ENCODE peak calls at places on chromosomes 6 and 20, in five cellular contexts. Q is transverse colon, A is uterus, G is heart left ventricle, Z is stomach. B is an unnamed sample. For H3K4me1, the result is how much of the 10 kb centered on the place peaks cover.

GRCh38 chr20:10313701-10314100 is 95.1 kb downstream of the SNAP25 start:
- DNase-seq in Q (no peak), Z (no peak), G (no peak), A (no peak), B (no peak)

GRCh38 chr6:121544691-121545090 is 109.2 kb downstream of the GJA1 start:
- DNase-seq in G (no peak), Q (no peak), A (no peak), Z (no peak), B (no peak)

GRCh38 chr6:166165558-166166313 is 1.9 kb downstream of the TBXT start:
- DNase-seq in Q (no peak), G (no peak), A (no peak), Z (no peak), B (no peak)

GRCh38 chr20:17610566-17611289 is 40.9 kb downstream of the DSTN start:
- DNase-seq in G (peak), A (no peak), Z (peak), Q (peak), B (no peak)

GRCh38 chr6:131658287-131658686 is 21.2 kb downstream of the ENPP3 start:
- DNase-seq in Z (no peak), A (no peak), G (no peak), Q (no peak), B (no peak)

GRCh38 chr6:43917878-43918382 is 147.9 kb downstream of the VEGFA start:
- DNase-seq in A (no peak), G (no peak), Q (no peak), Z (no peak), B (no peak)

GRCh38 chr6:155985660-155986138 is 530.1 kb upstream of the NOX3 start:
- DNase-seq in Q (no peak), G (no peak), Z (no peak), A (no peak), B (no peak)

GRCh38 chr6:15254074-15254975 is 8.5 kb downstream of the JARID2 start:
- DNase-seq in Q (no peak), A (no peak), G (no peak), Z (peak), B (no peak)

GRCh38 chr6:79510707-79511106 is 26.5 kb downstream of the LCA5 start:
- DNase-seq in A (no peak), Z (no peak), G (no peak), Q (no peak), B (no peak)

GRCh38 chr6:161088676-161089328 is 97.2 kb downstream of the MAP3K4 start:
- DNase-seq in Q (no peak), Z (no peak), G (no peak), A (no peak), B (no peak)

GRCh38 chr6:18748314-18748713 is 361.2 kb downstream of the RNF144B start:
- DNase-seq in Z (no peak), Q (no peak), A (no peak), G (no peak), B (no peak)

DNA sequence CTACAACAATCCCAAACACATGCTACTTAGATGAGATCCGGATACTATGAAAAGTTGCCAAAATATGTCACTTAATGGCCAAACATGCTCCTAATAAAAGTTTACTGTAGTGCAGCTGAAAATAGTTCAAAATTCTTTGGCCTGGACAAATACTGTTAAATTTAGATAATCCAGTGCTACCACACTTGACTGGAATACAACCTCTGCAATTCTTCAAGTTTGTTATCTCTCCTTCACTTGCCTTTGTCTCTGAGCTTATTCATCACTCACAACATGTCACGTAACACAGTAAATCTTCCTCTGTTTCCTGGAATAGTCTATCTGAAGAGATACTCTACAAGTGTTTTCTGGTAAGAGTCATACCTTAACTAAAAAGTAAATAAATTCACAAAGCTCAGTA is 10.5 kb upstream of the PLN start:
- DNase-seq in A (no peak), G (no peak), Q (no peak), Z (no peak), B (no peak)
- H3K4me3 ChIP-seq in A (no peak), G (peak), Q (no peak), Z (no peak), B (no peak)

GRCh38 chr6:109453156-109453555 is 2.4 kb downstream of the MICAL1 start:
- DNase-seq in Z (no peak), A (no peak), G (no peak), Q (no peak), B (no peak)
- H3K4me1 ChIP-seq in Z (under half), A (under half), G (under half), Q (under half), B (under half)

GRCh38 chr6:28252507-28252975 is 472 bp upstream of the ZKSCAN4 start:
- DNase-seq in A (no peak), G (no peak), Z (no peak), Q (no peak), B (no peak)
- TF ChIP-seq POLR2A in A (no peak), G (no peak), Z (no peak), Q (no peak), B (no peak)

DNA sequence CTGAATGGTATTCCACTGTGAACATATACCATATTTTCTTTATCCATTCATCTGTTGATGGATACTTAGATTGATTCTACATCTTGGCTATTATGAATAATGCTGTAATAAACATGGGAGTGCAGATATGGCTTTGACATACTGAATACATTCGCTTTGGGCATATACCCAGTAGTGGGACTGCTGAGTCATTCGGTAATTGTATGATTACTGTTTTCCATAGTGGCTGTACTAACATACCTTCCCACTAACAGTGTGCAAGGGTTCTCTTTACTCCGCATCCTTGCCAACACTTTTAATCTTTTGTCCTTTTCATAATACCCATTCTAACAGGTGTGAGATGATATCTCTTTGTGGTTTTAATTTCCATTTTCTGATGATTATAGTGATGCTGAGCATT is 98.2 kb upstream of the ESR1 start:
- DNase-seq in Z (no peak), A (no peak), Q (no peak), G (no peak), B (no peak)
- H3K4me3 ChIP-seq in Z (no peak), A (no peak), Q (no peak), G (no peak), B (no peak)

GRCh38 chr20:59938696-59939051 is 1.4 kb downstream of the PPP1R3D start:
- DNase-seq in Q (peak), A (peak), G (no peak), Z (no peak), B (no peak)
- H3K4me1 ChIP-seq in Q (under half), A (under half), G (under half), Z (under half), B (under half)

DNA sequence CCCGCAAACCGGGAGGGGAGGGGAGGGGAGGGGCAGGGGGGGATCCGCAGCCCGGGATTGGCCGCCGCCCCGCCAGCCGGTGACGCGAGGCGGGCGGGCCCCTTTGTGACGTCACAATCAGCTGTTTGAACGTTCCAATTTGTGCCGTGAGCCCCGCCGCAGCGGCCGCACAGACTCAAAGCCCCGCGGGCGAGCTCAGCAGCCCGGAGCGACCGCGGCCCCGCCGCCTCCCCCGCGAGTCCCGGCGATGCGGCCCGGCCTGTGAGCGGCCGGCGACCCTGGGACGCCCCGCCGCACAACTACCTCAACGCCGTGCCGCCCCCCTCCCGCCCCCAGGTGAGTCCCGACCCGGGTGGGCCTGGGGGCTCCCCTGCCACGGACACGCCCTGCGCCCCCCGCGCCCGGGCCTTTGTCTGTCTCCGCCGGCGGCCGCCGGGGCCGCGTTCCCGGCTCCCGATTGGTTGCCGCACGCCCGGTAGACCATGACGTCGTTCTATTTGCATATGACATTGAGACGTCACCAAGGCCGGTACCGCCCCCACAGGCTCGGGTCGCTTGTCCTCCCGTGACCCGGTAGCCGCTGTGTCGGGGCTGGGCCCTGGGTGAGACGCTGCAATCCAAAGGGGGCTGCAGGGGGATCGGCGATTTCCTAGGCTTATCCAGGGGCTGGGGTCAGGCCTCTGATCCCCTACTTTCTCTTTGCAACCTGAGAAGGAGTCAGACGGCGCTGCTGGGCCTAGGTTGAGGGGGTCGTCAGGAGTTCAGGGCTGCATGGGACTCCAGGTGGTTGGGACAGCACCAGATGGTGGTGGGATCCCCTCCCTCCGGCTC is at the start of gene TP53INP2:
- DNase-seq in A (peak), Z (peak), G (peak), Q (peak), B (peak)
- TF ChIP-seq POLR2A in A (peak), Z (peak), G (peak), Q (peak), B (peak)

GRCh38 chr20:38170219-38170902 is 5.3 kb upstream of the TGM2 start:
- DNase-seq in A (no peak), G (no peak), Q (no peak), Z (no peak), B (no peak)

GRCh38 chr20:38172344-38172743 is 7.3 kb upstream of the TGM2 start:
- DNase-seq in G (no peak), Z (no peak), Q (no peak), A (no peak), B (no peak)

GRCh38 chr20:38169636-38170035 is 4.6 kb upstream of the TGM2 start:
- DNase-seq in Z (no peak), Q (no peak), A (no peak), G (no peak), B (no peak)

GRCh38 chr20:38170914-38171300 is 5.8 kb upstream of the TGM2 start:
- DNase-seq in A (no peak), Z (no peak), G (no peak), Q (no peak), B (no peak)

DNA sequence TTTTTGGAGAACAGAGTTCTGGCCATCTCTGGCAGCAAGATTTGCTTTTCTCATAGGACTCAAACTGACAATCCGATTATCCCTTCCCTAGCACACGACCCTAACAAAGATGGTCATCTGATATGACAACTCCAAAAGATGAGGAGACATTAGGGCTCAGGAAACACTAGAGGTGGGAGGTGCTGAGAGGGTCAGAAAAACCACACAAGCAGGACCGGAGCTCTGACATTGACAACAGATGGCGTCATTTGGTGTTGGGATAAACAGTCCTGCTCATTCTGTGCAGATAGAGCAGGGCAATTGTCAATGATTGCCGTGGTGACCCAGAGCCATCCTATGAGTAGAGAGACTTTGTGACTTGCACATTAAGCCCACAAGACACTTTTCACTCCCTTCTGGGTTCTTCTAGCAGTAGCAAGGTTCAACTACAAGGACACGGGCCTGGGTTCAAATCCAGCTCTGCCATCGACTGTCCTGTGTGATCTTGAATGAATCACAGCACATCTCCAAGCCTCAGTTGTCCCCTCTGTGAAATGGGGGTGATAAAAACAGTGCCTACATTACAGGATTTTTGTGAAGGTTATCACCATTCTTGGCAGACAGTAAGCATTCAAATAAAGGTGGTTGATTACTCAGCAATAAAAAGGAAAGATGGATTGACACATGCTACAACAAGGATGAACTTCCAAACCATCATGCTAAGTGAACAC is 6.4 kb upstream of the TGM2 start:
- DNase-seq in Z (no peak), Q (no peak), A (no peak), G (no peak), B (no peak)
- H3K4me3 ChIP-seq in Z (no peak), Q (no peak), A (no peak), G (no peak), B (no peak)

GRCh38 chr6:128406453-128406852 is 113.9 kb downstream of the PTPRK start:
- DNase-seq in Z (no peak), A (no peak), G (no peak), Q (no peak), B (no peak)

GRCh38 chr6:128409003-128409402 is 111.4 kb downstream of the PTPRK start:
- DNase-seq in A (no peak), G (no peak), Z (no peak), Q (no peak), B (no peak)

GRCh38 chr6:128413291-128413690 is 107.1 kb downstream of the PTPRK start:
- DNase-seq in Q (no peak), G (no peak), A (no peak), Z (no peak), B (no peak)

GRCh38 chr6:128412680-128413079 is 107.7 kb downstream of the PTPRK start:
- DNase-seq in Z (no peak), Q (no peak), G (no peak), A (no peak), B (no peak)

GRCh38 chr6:128410584-128410983 is 109.8 kb downstream of the PTPRK start:
- DNase-seq in G (no peak), Z (no peak), Q (peak), A (no peak), B (no peak)
- H3K4me1 ChIP-seq in G (under half), Z (under half), Q (under half), A (under half), B (under half)